ENCODE peak calls at places on chromosomes 5 and 9, in six cellular contexts. J is heart left ventricle, X is fibroblast of lung, G is body of pancreas, P is Karpas-422, E is stomach. T is an unnamed sample. For H3K36me3, the result is how much of the 10 kb centered on the place peaks cover.

GRCh38 chr5:115396698-115397097 is 100.2 kb upstream of the CCDC112 start:
- DNase-seq in X (peak), G (no peak), E (no peak), J (no peak), P (no peak), T (no peak)

GRCh38 chr5:112004867-112005532 is 248.0 kb upstream of the NREP start:
- DNase-seq in X (peak), J (no peak), G (no peak), E (no peak), P (no peak), T (no peak)

GRCh38 chr5:37086466-37087178 is 162.6 kb downstream of the CPLANE1 start:
- DNase-seq in J (no peak), E (no peak), X (peak), P (no peak), G (no peak), T (no peak)

GRCh38 chr5:133932441-133933168 is 35.8 kb downstream of the C5orf15 start:
- DNase-seq in E (no peak), J (no peak), X (no peak), G (no peak), P (peak), T (no peak)

GRCh38 chr9:2461886-2462285 is 159.7 kb upstream of the VLDLR start:
- DNase-seq in P (peak), G (no peak), X (peak), J (no peak), E (no peak), T (peak)

GRCh38 chr5:126961702-126962101 is 68.7 kb downstream of the MARCHF3 start:
- DNase-seq in X (no peak), J (no peak), P (no peak), G (no peak), E (no peak), T (no peak)

GRCh38 chr9:99635032-99635431 is 186.7 kb upstream of the NR4A3 start:
- DNase-seq in X (peak), J (no peak), G (no peak), E (no peak), P (no peak), T (no peak)

GRCh38 chr9:89600831-89601230 is 4.0 kb upstream of the GADD45G start:
- DNase-seq in G (no peak), E (no peak), X (no peak), P (no peak), J (no peak), T (no peak)

GRCh38 chr9:108017671-108018070 is 528.1 kb upstream of the KLF4 start:
- DNase-seq in G (no peak), J (no peak), X (no peak), E (no peak), P (no peak), T (no peak)

GRCh38 chr5:75510417-75510835 is 1.0 kb downstream of the CERT1 start:
- DNase-seq in P (peak), J (no peak), E (peak), X (peak), G (peak), T (peak)

GRCh38 chr5:74334434-74335364 is 305.8 kb downstream of the ENC1 start:
- DNase-seq in P (no peak), X (no peak), G (no peak), E (no peak), J (no peak), T (no peak)

GRCh38 chr5:95284512-95285405 is at the start of gene MCTP1:
- DNase-seq in J (no peak), G (peak), X (peak), P (no peak), E (peak), T (peak)

GRCh38 chr5:1231354-1231905 is 6.2 kb downstream of the SLC6A18 start:
- DNase-seq in P (no peak), J (no peak), X (no peak), E (no peak), G (no peak), T (no peak)

GRCh38 chr5:137899493-137899892 is 10.2 kb downstream of the PKD2L2 start:
- DNase-seq in E (no peak), J (no peak), P (no peak), G (no peak), X (no peak), T (no peak)

GRCh38 chr9:70165006-70165602 is 93.7 kb upstream of the SMC5 start:
- DNase-seq in E (no peak), J (no peak), P (no peak), G (no peak), X (peak), T (no peak)

GRCh38 chr5:125484272-125485002 is 738.0 kb upstream of the ZNF608 start:
- DNase-seq in X (peak), E (peak), P (no peak), J (peak), G (peak), T (peak)

DNA sequence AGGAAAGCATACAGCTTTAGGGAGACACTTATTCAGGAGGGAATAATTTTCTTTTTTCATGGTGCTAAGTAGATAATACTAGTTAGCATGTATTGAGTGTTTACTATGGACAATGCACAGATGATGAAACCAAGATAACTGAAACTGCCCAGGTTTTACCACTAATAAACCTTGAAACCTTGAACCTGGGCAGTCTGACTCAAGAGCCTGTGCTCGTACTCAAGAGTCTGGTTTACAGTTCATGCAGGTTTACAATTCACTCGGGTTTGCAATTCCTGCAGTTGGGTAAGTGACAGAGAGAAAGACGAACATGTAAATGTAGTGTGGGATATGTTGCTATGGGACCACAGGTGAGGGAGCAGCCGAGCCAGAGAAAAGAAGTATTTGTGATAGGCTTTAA is 28.2 kb downstream of the NUP214 start:
- DNase-seq in X (no peak), E (no peak), J (no peak), P (no peak), G (no peak), T (no peak)
- H3K36me3 ChIP-seq in X (under half), E (half or more), J (under half), P (under half), G (half or more), T (half or more)

DNA sequence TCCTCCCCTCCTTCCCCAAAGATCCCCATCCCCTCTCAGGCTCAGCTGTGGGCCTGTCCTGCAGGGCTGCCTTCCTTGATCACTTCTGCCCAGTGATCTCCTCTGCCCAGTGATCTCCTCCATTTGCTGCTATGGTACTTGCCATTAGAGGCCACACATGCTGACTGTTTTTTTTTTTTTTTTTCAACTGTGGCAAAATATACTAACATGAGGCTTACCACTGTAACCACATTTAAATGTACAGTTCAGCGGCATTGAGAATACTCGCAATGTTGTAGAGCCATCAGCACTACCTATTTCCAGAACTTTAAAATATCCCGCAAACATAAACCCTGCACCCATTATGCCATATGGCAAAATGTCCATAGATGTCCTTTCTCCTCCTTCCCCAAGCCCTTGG is 61.7 kb upstream of the EPB41L4B start:
- DNase-seq in E (no peak), G (no peak), J (no peak), P (no peak), X (no peak), T (no peak)
- H3K36me3 ChIP-seq in E (half or more), G (under half), J (under half), P (under half), X (under half), T (half or more)

GRCh38 chr5:81252904-81253303 is 19.8 kb downstream of the CKMT2 start:
- DNase-seq in G (no peak), X (no peak), P (no peak), E (no peak), J (no peak), T (no peak)

GRCh38 chr5:81251922-81252321 is 18.8 kb downstream of the CKMT2 start:
- DNase-seq in J (peak), E (no peak), G (no peak), P (no peak), X (no peak), T (no peak)

GRCh38 chr5:81256766-81257165 is 23.6 kb downstream of the CKMT2 start:
- DNase-seq in E (no peak), P (no peak), G (no peak), J (no peak), X (no peak), T (no peak)

GRCh38 chr5:81254886-81255285 is 21.8 kb downstream of the CKMT2 start:
- DNase-seq in G (no peak), X (no peak), P (no peak), E (no peak), J (no peak), T (no peak)

GRCh38 chr5:81253875-81254274 is 20.8 kb downstream of the CKMT2 start:
- DNase-seq in E (no peak), X (no peak), G (no peak), J (no peak), P (no peak), T (no peak)
- H3K36me3 ChIP-seq in E (half or more), X (under half), G (under half), J (under half), P (under half), T (under half)

GRCh38 chr5:149526855-149527590 is 24.2 kb downstream of the CSNK1A1 start:
- DNase-seq in X (peak), G (no peak), J (no peak), P (no peak), E (no peak), T (peak)
- H3K36me3 ChIP-seq in X (under half), G (under half), J (under half), P (under half), E (under half), T (under half)

DNA sequence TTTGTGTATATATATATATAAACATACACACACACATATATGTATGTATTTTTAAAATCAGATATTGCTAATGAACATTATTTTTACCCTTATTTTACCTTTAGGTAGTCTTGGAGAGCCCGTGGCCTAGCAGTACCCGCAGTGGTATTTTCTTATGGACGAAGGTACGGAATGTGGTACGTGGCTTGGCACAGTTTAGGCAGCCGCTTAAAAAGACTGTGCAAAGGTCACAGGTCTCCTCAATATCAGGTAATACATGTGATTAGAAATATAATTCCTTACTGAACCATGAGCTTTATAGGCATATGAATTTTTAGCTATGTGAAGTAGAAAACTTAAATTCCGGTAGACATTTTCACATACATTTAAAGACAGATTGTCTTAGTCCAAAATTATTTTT is 43.9 kb downstream of the RPS6 start:
- DNase-seq in E (peak), P (no peak), J (no peak), X (no peak), G (no peak), T (no peak)
- H3K36me3 ChIP-seq in E (half or more), P (under half), J (under half), X (under half), G (under half), T (under half)

GRCh38 chr5:33981408-33982171 is 2.9 kb downstream of the SLC45A2 start:
- DNase-seq in G (no peak), X (peak), J (no peak), E (no peak), P (no peak), T (peak)

GRCh38 chr5:33984671-33985124 is at the start of gene SLC45A2:
- DNase-seq in X (peak), G (no peak), J (no peak), P (no peak), E (no peak), T (no peak)

GRCh38 chr5:33980030-33980429 is 4.5 kb downstream of the SLC45A2 start:
- DNase-seq in P (no peak), G (no peak), X (no peak), J (no peak), E (no peak), T (no peak)

GRCh38 chr5:33985447-33985846 is 954 bp upstream of the SLC45A2 start:
- DNase-seq in P (no peak), E (no peak), X (no peak), J (no peak), G (no peak), T (no peak)

DNA sequence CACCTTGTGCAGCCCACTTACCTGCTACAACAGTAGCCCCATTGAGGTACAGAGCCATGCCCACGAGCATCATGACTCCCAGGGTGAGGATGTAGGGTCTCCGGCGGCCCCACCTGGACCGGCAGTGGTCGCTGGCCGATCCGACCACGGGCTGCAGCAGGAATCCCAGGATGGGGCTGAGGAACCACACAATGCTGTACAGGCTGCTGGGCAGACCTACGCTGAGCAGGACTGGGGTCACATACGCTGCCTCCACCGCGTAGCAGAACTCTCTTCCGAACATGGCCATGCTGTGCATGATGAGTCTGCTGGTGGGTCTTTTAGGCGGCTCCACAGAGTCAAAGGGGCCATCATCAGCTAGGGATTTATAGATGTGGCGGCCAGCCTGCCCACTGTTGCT is 315 bp downstream of the SLC45A2 start:
- DNase-seq in P (no peak), E (no peak), G (no peak), J (no peak), X (no peak), T (no peak)
- H3K36me3 ChIP-seq in P (under half), E (under half), G (under half), J (under half), X (under half), T (under half)

GRCh38 chr9:122866079-122866478 is 37.7 kb upstream of the PDCL start:
- DNase-seq in G (no peak), P (no peak), X (no peak), J (no peak), E (no peak), T (no peak)

GRCh38 chr9:122857810-122858209 is 29.4 kb upstream of the PDCL start:
- DNase-seq in G (no peak), J (no peak), P (no peak), E (no peak), X (no peak), T (no peak)

GRCh38 chr9:122865300-122865699 is 36.9 kb upstream of the PDCL start:
- DNase-seq in G (no peak), J (no peak), P (no peak), E (no peak), X (no peak), T (no peak)

GRCh38 chr9:122860319-122861142 is 32.1 kb upstream of the PDCL start:
- DNase-seq in J (no peak), P (no peak), G (no peak), E (no peak), X (peak), T (no peak)
- H3K36me3 ChIP-seq in J (under half), P (half or more), G (under half), E (half or more), X (under half), T (under half)

GRCh38 chr9:104783588-104783987 is 19.7 kb downstream of the NIPSNAP3B start:
- DNase-seq in P (no peak), G (no peak), J (no peak), X (no peak), E (no peak), T (no peak)

GRCh38 chr9:104784098-104784497 is 20.2 kb downstream of the NIPSNAP3B start:
- DNase-seq in E (no peak), G (no peak), X (no peak), J (no peak), P (no peak), T (no peak)

GRCh38 chr9:104788251-104788650 is 24.3 kb downstream of the NIPSNAP3B start:
- DNase-seq in X (no peak), P (no peak), J (no peak), E (no peak), G (no peak), T (no peak)

DNA sequence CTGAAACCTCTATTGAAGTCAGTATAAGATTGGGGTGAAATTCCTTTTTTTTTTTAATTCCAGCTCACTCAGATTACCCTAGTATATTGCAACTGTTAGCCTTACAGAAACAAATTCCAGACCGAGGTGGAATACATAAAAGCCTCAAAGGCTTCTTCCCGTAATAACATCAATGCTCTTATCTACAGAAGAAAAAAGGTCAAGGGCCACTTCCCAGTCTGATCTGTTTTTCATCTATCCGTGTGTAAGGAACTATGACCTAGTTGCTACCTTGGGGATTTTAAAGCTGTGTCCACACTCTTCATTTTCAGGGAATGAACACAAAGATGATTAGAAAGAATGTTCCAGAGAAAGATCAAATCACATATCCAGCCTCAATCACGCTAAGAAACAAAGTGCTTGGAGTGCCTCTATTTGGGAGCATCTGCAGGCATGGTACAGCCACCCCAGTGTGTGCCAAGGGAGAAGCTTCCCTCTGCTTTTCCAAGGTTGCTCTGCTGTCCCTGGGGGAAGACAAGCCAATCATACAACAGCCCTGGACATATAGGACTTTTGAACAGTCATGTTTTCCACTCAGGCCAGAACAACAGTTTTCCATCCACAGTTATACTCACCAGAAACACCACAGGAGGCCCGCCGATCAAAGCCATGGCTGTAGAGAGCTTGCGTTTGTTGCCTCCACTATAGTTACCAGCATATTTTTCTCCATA is 23.5 kb downstream of the NIPSNAP3B start:
- DNase-seq in E (no peak), J (no peak), G (no peak), P (no peak), X (no peak), T (no peak)
- H3K36me3 ChIP-seq in E (half or more), J (under half), G (under half), P (under half), X (under half), T (under half)

GRCh38 chr9:136464241-136464640 is 18.6 kb downstream of the SEC16A start:
- DNase-seq in P (no peak), E (no peak), J (no peak), X (no peak), G (no peak), T (no peak)
- H3K36me3 ChIP-seq in P (under half), E (half or more), J (under half), X (under half), G (half or more), T (half or more)

GRCh38 chr5:169850407-169850806 is 129.9 kb downstream of the INSYN2B start:
- DNase-seq in E (no peak), G (no peak), J (no peak), X (no peak), P (peak), T (no peak)
- H3K36me3 ChIP-seq in E (under half), G (under half), J (under half), X (under half), P (half or more), T (under half)